ENCODE peak calls at places on chromosome 12, in five cellular contexts. F is neuronal stem cell, T is choroid plexus epithelial cell, J is ovary, R is AG10803. Q is an unnamed sample.

GRCh38 chr12:28033538-28033915 is 61.0 kb upstream of the PTHLH start:
- DNase-seq in R (peak), T (no peak), F (no peak), J (no peak), Q (no peak)

GRCh38 chr12:9509464-9510166 is 98.1 kb downstream of the KLRB1 start:
- DNase-seq in T (peak), R (peak), J (no peak), F (no peak), Q (no peak)

GRCh38 chr12:104788848-104789271 is 169.2 kb downstream of the SLC41A2 start:
- DNase-seq in T (no peak), R (no peak), F (peak), J (no peak), Q (peak)

GRCh38 chr12:43151406-43152080 is 400.5 kb downstream of the ADAMTS20 start:
- DNase-seq in F (no peak), T (no peak), J (no peak), R (peak), Q (no peak)

GRCh38 chr12:105257321-105257728 is 21.4 kb upstream of the APPL2 start:
- DNase-seq in T (peak), F (no peak), J (no peak), R (peak), Q (no peak)

GRCh38 chr12:29655861-29656260 is 127.9 kb downstream of the TMTC1 start:
- DNase-seq in F (no peak), J (no peak), R (no peak), T (no peak), Q (no peak)

GRCh38 chr12:88419794-88420193 is 160.5 kb downstream of the KITLG start:
- DNase-seq in F (no peak), R (peak), J (no peak), T (peak), Q (no peak)

GRCh38 chr12:54356228-54356627 is 8.1 kb downstream of the GPR84 start:
- DNase-seq in J (no peak), R (no peak), T (no peak), F (no peak), Q (no peak)

GRCh38 chr12:88681271-88681670 is 101.0 kb upstream of the KITLG start:
- DNase-seq in F (no peak), J (no peak), R (no peak), T (no peak), Q (no peak)

GRCh38 chr12:130342842-130343241 is 5.2 kb downstream of the PIWIL1 start:
- DNase-seq in F (no peak), J (no peak), R (no peak), T (no peak), Q (no peak)

GRCh38 chr12:113114447-113115178 is 20.9 kb downstream of the RASAL1 start:
- DNase-seq in F (no peak), J (no peak), R (no peak), T (no peak), Q (no peak)

GRCh38 chr12:107247650-107248049 is 154.3 kb upstream of the CRY1 start:
- DNase-seq in R (no peak), F (no peak), J (no peak), T (no peak), Q (no peak)

GRCh38 chr12:132481771-132482745 is 7.9 kb upstream of the FBRSL1 start:
- DNase-seq in J (no peak), F (no peak), T (no peak), R (no peak), Q (no peak)

GRCh38 chr12:115847398-115847797 is 430.1 kb downstream of the MED13L start:
- DNase-seq in F (no peak), J (no peak), T (no peak), R (no peak), Q (no peak)

DNA sequence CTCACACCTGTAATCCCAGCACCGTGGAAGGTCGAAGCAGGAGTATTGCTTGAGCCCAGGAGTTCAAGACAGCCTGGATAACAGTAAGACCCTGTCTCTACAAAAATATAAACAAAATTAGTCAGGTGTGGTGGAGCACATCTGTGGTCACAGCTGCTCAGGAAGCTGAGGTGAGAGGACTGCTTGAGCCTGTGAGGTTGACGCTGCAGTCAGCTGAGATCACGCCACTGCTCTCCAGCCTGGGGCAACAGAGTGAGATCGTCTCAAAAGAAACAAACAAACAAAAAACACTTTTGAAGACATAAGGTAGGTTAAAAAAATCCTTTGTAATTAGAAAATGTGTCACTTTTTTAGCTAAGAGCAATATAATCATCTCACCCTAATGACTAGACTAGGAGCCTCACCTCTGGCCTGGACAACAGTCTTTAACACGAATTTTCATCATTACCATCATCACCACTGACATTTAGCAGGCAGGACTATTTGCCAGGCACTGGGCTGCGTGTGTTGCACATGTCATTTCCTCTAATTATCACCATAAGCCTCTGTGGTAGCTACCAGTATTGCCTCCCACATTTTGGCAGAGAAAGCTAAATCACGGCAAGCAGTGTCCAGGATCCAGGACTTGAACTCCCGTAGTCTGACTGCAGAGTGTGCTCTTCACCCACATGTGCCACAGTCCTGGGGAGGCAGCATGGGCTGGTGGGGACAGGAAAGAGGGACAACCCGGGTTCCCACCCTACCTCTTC is 4.6 kb upstream of the SYCP3 start:
- DNase-seq in R (peak), F (no peak), J (no peak), T (no peak), Q (no peak)
- H3K4me3 ChIP-seq in R (no peak), F (no peak), J (no peak), T (no peak), Q (no peak)

DNA sequence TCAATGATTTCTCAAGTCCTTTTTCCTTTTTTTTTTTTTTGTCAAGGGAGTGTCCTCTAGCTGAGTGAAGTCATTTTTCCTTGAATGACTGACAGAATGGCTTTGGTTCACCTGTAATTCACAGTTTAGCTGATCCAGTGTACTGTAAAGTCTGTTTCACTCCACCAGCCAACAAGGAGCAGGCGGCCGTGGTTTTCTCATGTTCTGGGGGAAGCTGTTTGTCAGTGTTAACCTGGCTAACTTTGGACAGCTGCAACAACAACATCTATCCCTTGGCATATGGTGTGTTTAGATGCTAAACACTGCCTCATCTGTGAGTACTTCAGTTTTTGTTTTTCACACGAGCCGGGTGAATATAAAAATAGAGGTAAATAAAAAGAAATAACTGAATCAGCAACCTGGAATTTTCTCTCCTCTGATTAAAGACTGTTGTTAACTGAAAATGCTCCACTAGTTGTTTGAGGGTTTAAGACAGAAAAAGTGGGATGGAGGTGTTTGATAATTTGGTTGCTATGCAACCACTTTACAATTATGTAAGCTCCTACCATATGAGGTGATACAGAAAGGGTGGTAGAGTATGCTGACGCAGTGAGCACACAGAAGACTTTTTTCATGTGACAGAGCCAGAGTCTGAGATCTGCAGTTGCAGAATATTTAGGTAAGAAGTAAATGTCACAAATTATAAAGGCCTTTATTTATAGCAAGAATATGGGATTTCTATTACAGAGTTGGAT is 50.3 kb upstream of the SLC2A13 start:
- DNase-seq in J (no peak), T (no peak), R (no peak), F (no peak), Q (no peak)
- H3K4me3 ChIP-seq in J (no peak), T (no peak), R (no peak), F (no peak), Q (no peak)

GRCh38 chr12:49808686-49809368 is 19.4 kb downstream of the NCKAP5L start:
- DNase-seq in T (peak), F (no peak), J (peak), R (no peak), Q (no peak)
- H3K4me3 ChIP-seq in T (no peak), F (no peak), J (no peak), R (no peak), Q (no peak)

DNA sequence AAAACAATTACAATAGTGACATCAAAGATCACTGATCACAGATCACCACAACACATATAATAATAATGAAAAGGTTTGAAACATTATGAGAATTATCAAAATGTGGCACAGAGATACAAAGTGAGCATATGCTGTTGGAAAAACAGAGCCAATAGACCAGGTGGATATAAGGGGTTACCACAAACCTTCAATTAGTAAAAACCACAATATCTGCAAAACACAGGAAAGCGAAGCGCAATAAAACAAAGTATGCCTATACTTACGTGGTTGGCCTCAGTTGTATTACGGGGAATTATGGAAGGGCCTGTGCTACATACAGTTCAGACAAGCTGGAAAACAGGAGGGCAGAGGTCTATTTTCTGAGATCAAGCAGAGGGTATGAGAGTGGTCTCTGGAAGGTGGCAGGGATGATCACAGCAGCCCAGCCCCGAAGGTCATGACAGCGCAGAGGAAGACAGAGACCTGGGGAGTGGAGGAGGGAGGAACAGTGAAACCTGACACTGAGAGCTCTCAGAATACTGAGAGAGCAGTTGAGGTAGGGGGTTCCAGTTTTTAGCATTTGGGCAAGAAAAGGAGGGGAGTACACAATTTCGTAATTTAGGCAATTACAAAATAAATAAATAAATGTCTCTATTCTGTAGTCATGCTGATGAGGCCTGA is 41.3 kb downstream of the IFNG start:
- DNase-seq in T (no peak), R (no peak), F (no peak), J (no peak), Q (no peak)
- H3K4me3 ChIP-seq in T (no peak), R (no peak), F (no peak), J (no peak), Q (no peak)

DNA sequence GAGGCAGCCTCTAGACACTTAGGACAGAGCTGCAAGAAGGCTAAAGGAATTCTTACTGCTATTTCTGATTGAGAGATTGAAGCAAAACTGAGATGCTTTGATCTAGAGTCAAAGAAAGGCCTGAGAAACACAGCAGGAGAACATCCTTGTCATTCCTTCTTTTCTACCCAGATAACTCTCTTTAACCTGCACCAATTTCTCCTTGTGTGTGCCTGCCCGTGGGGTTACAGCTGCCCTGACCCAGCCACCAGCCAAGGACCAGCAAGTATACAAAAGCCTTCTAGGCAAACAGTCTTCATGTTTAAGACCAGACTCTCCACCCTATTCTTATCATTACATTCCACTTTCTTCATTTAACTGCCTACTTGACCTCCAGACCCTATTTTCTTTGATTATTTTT is 81.7 kb upstream of the PRB2 start:
- DNase-seq in J (no peak), T (no peak), R (no peak), F (no peak), Q (no peak)
- H3K4me3 ChIP-seq in J (no peak), T (no peak), R (no peak), F (no peak), Q (no peak)

GRCh38 chr12:4147051-4147481 is 126.5 kb upstream of the CCND2 start:
- DNase-seq in R (no peak), J (no peak), T (no peak), F (no peak), Q (no peak)
- H3K4me3 ChIP-seq in R (no peak), J (no peak), T (no peak), F (peak), Q (no peak)

GRCh38 chr12:50104614-50105366 is 982 bp downstream of the GPD1 start:
- DNase-seq in J (no peak), F (no peak), T (no peak), R (no peak), Q (no peak)
- H3K4me3 ChIP-seq in J (no peak), F (no peak), T (no peak), R (no peak), Q (no peak)

GRCh38 chr12:51823875-51824565 is 24.5 kb downstream of the FIGNL2 start:
- DNase-seq in F (no peak), R (peak), J (no peak), T (peak), Q (peak)

GRCh38 chr12:51820721-51821422 is 27.6 kb downstream of the FIGNL2 start:
- DNase-seq in R (peak), F (peak), J (no peak), T (no peak), Q (peak)

GRCh38 chr12:51821423-51822260 is 26.9 kb downstream of the FIGNL2 start:
- DNase-seq in T (no peak), J (no peak), R (no peak), F (no peak), Q (peak)

GRCh38 chr12:51822956-51823355 is 25.6 kb downstream of the FIGNL2 start:
- DNase-seq in T (no peak), F (no peak), R (no peak), J (no peak), Q (no peak)

GRCh38 chr12:51822261-51822616 is 26.3 kb downstream of the FIGNL2 start:
- DNase-seq in J (no peak), T (no peak), F (no peak), R (no peak), Q (no peak)
- H3K4me3 ChIP-seq in J (no peak), T (no peak), F (no peak), R (peak), Q (no peak)